ENCODE peak calls at places on chromosomes 2 and 18, in seven cellular contexts. One of them, this sample, is unnamed.

GRCh38 chr18:48729421-48729820 is 190.6 kb downstream of the CTIF start:
- DNase-seq in A549: no peak
- DNase-seq in GM12878: no peak
- DNase-seq in H1: no peak
- DNase-seq in HepG2: no peak
- DNase-seq in IMR-90: peak
- DNase-seq in K562: no peak
- DNase-seq in this sample: no peak

GRCh38 chr18:3053081-3053480 is 40.1 kb upstream of the LPIN2 start:
- DNase-seq in K562: no peak
- DNase-seq in H1: no peak
- DNase-seq in HepG2: no peak
- DNase-seq in IMR-90: no peak
- DNase-seq in A549: no peak
- DNase-seq in GM12878: no peak
- DNase-seq in this sample: no peak

GRCh38 chr2:177772529-177772928 is 300.0 kb downstream of the PDE11A start:
- DNase-seq in K562: peak
- DNase-seq in HepG2: peak
- DNase-seq in IMR-90: peak
- DNase-seq in A549: peak
- DNase-seq in H1: no peak
- DNase-seq in GM12878: no peak
- DNase-seq in this sample: peak

GRCh38 chr2:100718065-100718570 is 101.8 kb upstream of the NPAS2 start:
- DNase-seq in A549: no peak
- DNase-seq in IMR-90: no peak
- DNase-seq in HepG2: peak
- DNase-seq in GM12878: no peak
- DNase-seq in K562: no peak
- DNase-seq in H1: no peak
- DNase-seq in this sample: no peak

GRCh38 chr2:64595397-64596160 is 58.1 kb downstream of the SERTAD2 start:
- DNase-seq in GM12878: no peak
- DNase-seq in K562: no peak
- DNase-seq in H1: no peak
- DNase-seq in IMR-90: peak
- DNase-seq in A549: peak
- DNase-seq in HepG2: peak
- DNase-seq in this sample: no peak

GRCh38 chr2:95158891-95159619 is 593 bp downstream of the ZNF514 start:
- DNase-seq in HepG2: peak
- DNase-seq in H1: no peak
- DNase-seq in A549: peak
- DNase-seq in IMR-90: peak
- DNase-seq in K562: peak
- DNase-seq in GM12878: no peak
- DNase-seq in this sample: peak

GRCh38 chr2:29254-29653 is 17.1 kb downstream of the FAM110C start:
- DNase-seq in GM12878: no peak
- DNase-seq in H1: no peak
- DNase-seq in IMR-90: no peak
- DNase-seq in HepG2: no peak
- DNase-seq in A549: no peak
- DNase-seq in K562: no peak
- DNase-seq in this sample: no peak

GRCh38 chr2:219551863-219552381 is 8.1 kb downstream of the TMEM198 start:
- DNase-seq in H1: no peak
- DNase-seq in HepG2: no peak
- DNase-seq in IMR-90: no peak
- DNase-seq in K562: no peak
- DNase-seq in GM12878: no peak
- DNase-seq in A549: no peak
- DNase-seq in this sample: no peak

GRCh38 chr2:172639823-172640222 is 83.9 kb downstream of the PDK1 start:
- DNase-seq in HepG2: no peak
- DNase-seq in IMR-90: peak
- DNase-seq in GM12878: no peak
- DNase-seq in H1: no peak
- DNase-seq in A549: no peak
- DNase-seq in K562: no peak
- DNase-seq in this sample: no peak

GRCh38 chr2:163656622-163657021 is 79.2 kb downstream of the FIGN start:
- DNase-seq in K562: no peak
- DNase-seq in H1: no peak
- DNase-seq in HepG2: no peak
- DNase-seq in IMR-90: no peak
- DNase-seq in GM12878: no peak
- DNase-seq in A549: no peak
- DNase-seq in this sample: no peak

GRCh38 chr2:163659224-163659623 is 76.6 kb downstream of the FIGN start:
- DNase-seq in HepG2: no peak
- DNase-seq in IMR-90: no peak
- DNase-seq in A549: no peak
- DNase-seq in K562: no peak
- DNase-seq in GM12878: no peak
- DNase-seq in H1: no peak
- DNase-seq in this sample: no peak

GRCh38 chr2:163655672-163656071 is 80.1 kb downstream of the FIGN start:
- DNase-seq in A549: no peak
- DNase-seq in K562: no peak
- DNase-seq in H1: no peak
- DNase-seq in GM12878: no peak
- DNase-seq in HepG2: no peak
- DNase-seq in IMR-90: no peak
- DNase-seq in this sample: no peak

GRCh38 chr2:163658556-163658955 is 77.3 kb downstream of the FIGN start:
- DNase-seq in A549: no peak
- DNase-seq in H1: no peak
- DNase-seq in IMR-90: no peak
- DNase-seq in K562: no peak
- DNase-seq in GM12878: no peak
- DNase-seq in HepG2: no peak
- DNase-seq in this sample: no peak

GRCh38 chr2:163657257-163657656 is 78.6 kb downstream of the FIGN start:
- DNase-seq in IMR-90: peak
- DNase-seq in GM12878: no peak
- DNase-seq in A549: no peak
- DNase-seq in HepG2: no peak
- DNase-seq in H1: no peak
- DNase-seq in K562: no peak
- DNase-seq in this sample: no peak
- TF ChIP-seq USF2 in IMR-90: no peak
- TF ChIP-seq USF2 in GM12878: no peak
- TF ChIP-seq USF2 in A549: no peak
- TF ChIP-seq USF2 in HepG2: no peak
- TF ChIP-seq USF2 in H1: no peak
- TF ChIP-seq USF2 in K562: no peak
- TF ChIP-seq USF2 in this sample: no peak

DNA sequence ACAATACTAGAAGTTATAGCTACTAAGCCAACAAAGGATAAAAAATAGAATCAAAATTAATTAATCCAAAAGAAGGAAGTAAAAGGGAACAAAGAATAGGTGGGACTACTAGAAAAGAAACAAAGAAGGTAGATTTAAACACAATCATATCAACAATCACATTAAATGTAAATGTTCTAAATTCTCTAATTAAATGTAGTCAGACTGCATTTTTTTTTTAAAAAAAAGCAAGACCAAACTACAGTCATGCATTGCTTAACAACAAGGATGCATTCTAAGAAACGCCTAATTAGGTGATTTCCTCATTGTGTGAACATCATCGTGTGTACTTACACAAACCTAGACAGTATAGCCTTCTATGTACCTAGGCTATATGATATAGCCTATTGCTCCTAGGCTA is 59.7 kb upstream of the ADAM23 start:
- DNase-seq in A549: no peak
- DNase-seq in GM12878: no peak
- DNase-seq in H1: no peak
- DNase-seq in HepG2: no peak
- DNase-seq in K562: no peak
- DNase-seq in IMR-90: no peak
- DNase-seq in this sample: no peak
- TF ChIP-seq RAD21 in A549: no peak
- TF ChIP-seq RAD21 in GM12878: no peak
- TF ChIP-seq RAD21 in H1: no peak
- TF ChIP-seq RAD21 in HepG2: no peak
- TF ChIP-seq RAD21 in K562: no peak
- TF ChIP-seq RAD21 in IMR-90: no peak
- TF ChIP-seq RAD21 in this sample: no peak

GRCh38 chr2:111048856-111049551 is 71.7 kb upstream of the BCL2L11 start:
- DNase-seq in H1: no peak
- DNase-seq in IMR-90: no peak
- DNase-seq in A549: no peak
- DNase-seq in K562: no peak
- DNase-seq in GM12878: no peak
- DNase-seq in HepG2: no peak
- DNase-seq in this sample: peak
- TF ChIP-seq USF2 in H1: no peak
- TF ChIP-seq USF2 in IMR-90: no peak
- TF ChIP-seq USF2 in A549: no peak
- TF ChIP-seq USF2 in K562: no peak
- TF ChIP-seq USF2 in GM12878: no peak
- TF ChIP-seq USF2 in HepG2: no peak
- TF ChIP-seq USF2 in this sample: no peak

DNA sequence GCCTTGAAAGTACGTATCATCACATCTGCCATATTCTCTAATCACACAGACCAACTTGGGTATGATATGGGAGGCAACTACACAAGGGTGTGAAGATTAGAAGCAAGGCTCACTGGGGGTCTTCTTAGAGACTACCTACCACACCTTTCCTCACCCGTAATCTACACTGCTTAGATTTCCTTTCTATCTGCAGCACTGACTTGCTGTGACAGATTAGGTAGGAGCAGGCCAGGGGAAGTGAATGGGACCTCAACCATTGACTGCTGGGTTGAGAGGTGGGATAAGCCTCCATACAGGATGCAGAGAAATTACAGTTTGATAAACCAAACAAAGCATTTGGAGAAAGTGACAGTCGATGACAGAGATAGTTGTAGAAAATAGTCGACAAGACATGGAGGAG is 119.0 kb upstream of the SERPINE2 start:
- DNase-seq in IMR-90: no peak
- DNase-seq in GM12878: no peak
- DNase-seq in A549: no peak
- DNase-seq in K562: no peak
- DNase-seq in HepG2: no peak
- DNase-seq in H1: no peak
- DNase-seq in this sample: no peak
- TF ChIP-seq RAD21 in IMR-90: no peak
- TF ChIP-seq RAD21 in GM12878: no peak
- TF ChIP-seq RAD21 in A549: no peak
- TF ChIP-seq RAD21 in K562: no peak
- TF ChIP-seq RAD21 in HepG2: no peak
- TF ChIP-seq RAD21 in H1: no peak
- TF ChIP-seq RAD21 in this sample: no peak

This sample was measured in SK-N-SH.